ENCODE peak calls at places on chromosomes 2 and 18, in ten cellular contexts. X is kidney epithelial cell, Q is heart right ventricle, H is A549, P is Panc1, U is IMR-90, O is spleen, G is left lung, A is right lobe of liver, N is foreskin fibroblast. K is an unnamed sample.

GRCh38 chr2:191521608-191522208 is 156.2 kb upstream of the NABP1 start:
- DNase-seq in X (no peak), Q (no peak), H (peak), P (peak), U (peak), O (no peak), G (no peak), A (no peak), N (peak), K (peak)

GRCh38 chr2:96806468-96807126 is 9.5 kb upstream of the CNNM3 start:
- DNase-seq in X (no peak), Q (no peak), H (no peak), P (no peak), U (peak), O (peak), G (no peak), A (no peak), N (no peak), K (no peak)

GRCh38 chr18:73409242-73409641 is 541.5 kb upstream of the NETO1 start:
- DNase-seq in X (no peak), Q (no peak), H (no peak), P (no peak), U (peak), O (no peak), G (no peak), A (no peak), N (no peak), K (no peak)

GRCh38 chr2:63132020-63132419 is 81.4 kb downstream of the OTX1 start:
- DNase-seq in X (no peak), Q (no peak), H (no peak), P (no peak), U (no peak), O (no peak), G (no peak), A (no peak), N (no peak), K (no peak)

GRCh38 chr2:187553908-187554703 is at the start of gene TFPI:
- DNase-seq in X (no peak), Q (no peak), H (no peak), P (no peak), U (peak), O (no peak), G (peak), A (peak), N (peak), K (peak)

GRCh38 chr18:79485788-79486355 is 90.1 kb downstream of the NFATC1 start:
- DNase-seq in X (peak), Q (no peak), H (no peak), P (no peak), U (peak), O (peak), G (peak), A (no peak), N (peak), K (peak)

GRCh38 chr2:221002101-221002500 is 570.0 kb downstream of the EPHA4 start:
- DNase-seq in X (no peak), Q (no peak), H (no peak), P (no peak), U (no peak), O (no peak), G (no peak), A (no peak), N (no peak), K (no peak)

GRCh38 chr2:240816584-240817495 is 3.2 kb downstream of the KIF1A start:
- DNase-seq in X (no peak), Q (no peak), H (no peak), P (no peak), U (no peak), O (peak), G (no peak), A (no peak), N (no peak), K (no peak)

GRCh38 chr2:180980943-180981898 is 816 bp downstream of the UBE2E3 start:
- DNase-seq in X (no peak), Q (peak), H (no peak), P (no peak), U (peak), O (peak), G (no peak), A (peak), N (peak), K (peak)

GRCh38 chr2:165762723-165763122 is 31.3 kb downstream of the GALNT3 start:
- DNase-seq in X (no peak), Q (no peak), H (no peak), P (no peak), U (no peak), O (no peak), G (no peak), A (no peak), N (no peak), K (no peak)

GRCh38 chr18:25399554-25399953 is 47.6 kb upstream of the ZNF521 start:
- DNase-seq in X (no peak), Q (no peak), H (no peak), P (no peak), U (peak), O (no peak), G (no peak), A (no peak), N (no peak), K (no peak)

GRCh38 chr2:72040629-72041403 is 106.8 kb downstream of the CYP26B1 start:
- DNase-seq in X (no peak), Q (no peak), H (no peak), P (no peak), U (no peak), O (no peak), G (no peak), A (no peak), N (no peak), K (no peak)

GRCh38 chr2:54455584-54456525 is at the start of gene SPTBN1:
- DNase-seq in X (no peak), Q (peak), H (peak), P (peak), U (peak), O (peak), G (peak), A (peak), N (peak), K (peak)

GRCh38 chr2:172623249-172623965 is 67.5 kb downstream of the PDK1 start:
- DNase-seq in X (no peak), Q (no peak), H (no peak), P (no peak), U (peak), O (no peak), G (no peak), A (no peak), N (peak), K (peak)

GRCh38 chr2:168427451-168427850 is 28.6 kb upstream of the CERS6 start:
- DNase-seq in X (peak), Q (no peak), H (no peak), P (no peak), U (peak), O (no peak), G (no peak), A (no peak), N (peak), K (peak)

GRCh38 chr18:69400253-69400975 is at the start of gene DOK6:
- DNase-seq in X (peak), Q (peak), H (peak), P (no peak), U (peak), O (peak), G (peak), A (peak), N (peak), K (peak)

GRCh38 chr2:18501156-18501555 is 59.3 kb downstream of the RDH14 start:
- DNase-seq in X (no peak), Q (no peak), H (no peak), P (no peak), U (no peak), O (no peak), G (no peak), A (no peak), N (no peak), K (no peak)

GRCh38 chr2:26164641-26165211 is 8.2 kb upstream of the GAREM2 start:
- DNase-seq in X (no peak), Q (no peak), H (no peak), P (no peak), U (no peak), O (peak), G (no peak), A (no peak), N (no peak), K (no peak)

GRCh38 chr18:62555135-62555534 is 32.3 kb downstream of the ZCCHC2 start:
- DNase-seq in X (no peak), Q (no peak), H (peak), P (peak), U (peak), O (no peak), G (no peak), A (no peak), N (peak), K (no peak)

GRCh38 chr2:11121099-11121822 is 34.0 kb upstream of the SLC66A3 start:
- DNase-seq in X (no peak), Q (no peak), H (no peak), P (no peak), U (peak), O (no peak), G (no peak), A (no peak), N (no peak), K (no peak)

GRCh38 chr2:217864960-217865359 is 137.8 kb downstream of the TNS1 start:
- DNase-seq in X (peak), Q (no peak), H (no peak), P (no peak), U (no peak), O (no peak), G (no peak), A (no peak), N (no peak), K (no peak)

GRCh38 chr2:182763311-182763912 is 47.4 kb downstream of the DNAJC10 start:
- DNase-seq in X (no peak), Q (no peak), H (peak), P (no peak), U (peak), O (no peak), G (no peak), A (no peak), N (peak), K (peak)

GRCh38 chr2:30233142-30233961 is 2.0 kb downstream of the LBH start:
- DNase-seq in X (no peak), Q (no peak), H (peak), P (no peak), U (no peak), O (peak), G (no peak), A (no peak), N (no peak), K (no peak)

GRCh38 chr2:112001136-112001764 is 53.8 kb upstream of the TMEM87B start:
- DNase-seq in X (no peak), Q (no peak), H (no peak), P (no peak), U (no peak), O (no peak), G (no peak), A (no peak), N (no peak), K (peak)

GRCh38 chr2:19667085-19667484 is 234.7 kb downstream of the TTC32 start:
- DNase-seq in X (no peak), Q (no peak), H (peak), P (no peak), U (peak), O (no peak), G (no peak), A (no peak), N (no peak), K (peak)

GRCh38 chr2:239361311-239361642 is 39.5 kb downstream of the HDAC4 start:
- DNase-seq in X (no peak), Q (no peak), H (no peak), P (no peak), U (peak), O (no peak), G (no peak), A (no peak), N (peak), K (peak)

GRCh38 chr2:71631411-71631931 is 178.1 kb downstream of the DYSF start:
- DNase-seq in X (no peak), Q (no peak), H (no peak), P (no peak), U (no peak), O (no peak), G (no peak), A (no peak), N (no peak), K (no peak)

GRCh38 chr2:226583715-226584114 is 215.9 kb downstream of the IRS1 start:
- DNase-seq in X (peak), Q (no peak), H (peak), P (peak), U (peak), O (no peak), G (no peak), A (no peak), N (peak), K (no peak)

GRCh38 chr2:197028230-197028629 is 101.7 kb upstream of the PGAP1 start:
- DNase-seq in X (peak), Q (no peak), H (peak), P (peak), U (peak), O (no peak), G (no peak), A (no peak), N (peak), K (no peak)

GRCh38 chr2:322326-322725 is 34.4 kb upstream of the ALKAL2 start:
- DNase-seq in X (no peak), Q (no peak), H (no peak), P (no peak), U (no peak), O (no peak), G (no peak), A (no peak), N (no peak), K (no peak)

GRCh38 chr2:231987088-231987788 is 25.7 kb downstream of the DIS3L2 start:
- DNase-seq in X (no peak), Q (no peak), H (no peak), P (no peak), U (no peak), O (no peak), G (no peak), A (no peak), N (no peak), K (peak)

GRCh38 chr2:73250872-73251846 is 17.1 kb downstream of the CCT7 start:
- DNase-seq in X (no peak), Q (no peak), H (no peak), P (no peak), U (no peak), O (no peak), G (no peak), A (no peak), N (no peak), K (no peak)

GRCh38 chr2:172280820-172281454 is 146.4 kb upstream of the ITGA6 start:
- DNase-seq in X (no peak), Q (no peak), H (no peak), P (no peak), U (no peak), O (no peak), G (peak), A (no peak), N (no peak), K (no peak)

GRCh38 chr2:71481111-71481510 is 27.8 kb downstream of the DYSF start:
- DNase-seq in X (no peak), Q (no peak), H (no peak), P (no peak), U (no peak), O (peak), G (no peak), A (no peak), N (no peak), K (no peak)

GRCh38 chr2:238087211-238087610 is 12.9 kb upstream of the ESPNL start:
- DNase-seq in X (no peak), Q (no peak), H (no peak), P (no peak), U (no peak), O (no peak), G (no peak), A (no peak), N (no peak), K (no peak)
- TF ChIP-seq CTCF in X (no peak), Q (no peak), H (no peak), P (no peak), U (no peak), O (no peak), G (no peak), A (no peak), N (no peak), K (no peak)

GRCh38 chr2:143162997-143163396 is 33.8 kb downstream of the ARHGAP15 start:
- DNase-seq in X (no peak), Q (no peak), H (no peak), P (no peak), U (no peak), O (no peak), G (no peak), A (no peak), N (no peak), K (no peak)
- H3K4me3 ChIP-seq in X (no peak), Q (no peak), H (no peak), P (no peak), U (no peak), O (no peak), G (no peak), A (no peak), N (no peak), K (no peak)

GRCh38 chr2:15833731-15834130 is 106.6 kb upstream of the MYCN start:
- DNase-seq in X (no peak), Q (no peak), H (no peak), P (no peak), U (no peak), O (no peak), G (no peak), A (no peak), N (no peak), K (no peak)

GRCh38 chr2:15834381-15835031 is 105.8 kb upstream of the MYCN start:
- DNase-seq in X (no peak), Q (no peak), H (no peak), P (no peak), U (no peak), O (no peak), G (no peak), A (no peak), N (no peak), K (no peak)

GRCh38 chr2:15832310-15832709 is 108.0 kb upstream of the MYCN start:
- DNase-seq in X (no peak), Q (no peak), H (no peak), P (no peak), U (no peak), O (peak), G (no peak), A (no peak), N (no peak), K (no peak)

GRCh38 chr2:15831150-15831549 is 109.2 kb upstream of the MYCN start:
- DNase-seq in X (no peak), Q (no peak), H (no peak), P (no peak), U (no peak), O (peak), G (no peak), A (no peak), N (no peak), K (no peak)

GRCh38 chr2:15832849-15833680 is 107.3 kb upstream of the MYCN start:
- DNase-seq in X (no peak), Q (no peak), H (no peak), P (no peak), U (no peak), O (no peak), G (no peak), A (no peak), N (no peak), K (no peak)
- TF ChIP-seq CTCF in X (no peak), Q (no peak), H (no peak), P (no peak), U (no peak), O (no peak), G (no peak), A (no peak), N (no peak), K (no peak)

GRCh38 chr2:46562451-46562841 is 83.1 kb downstream of the TMEM247 start:
- DNase-seq in X (no peak), Q (no peak), H (no peak), P (no peak), U (no peak), O (no peak), G (no peak), A (no peak), N (no peak), K (no peak)
- H3K4me3 ChIP-seq in X (no peak), Q (no peak), H (no peak), P (no peak), U (no peak), O (no peak), G (no peak), A (no peak), N (no peak), K (no peak)

GRCh38 chr18:60075477-60075876 is 175.7 kb downstream of the PMAIP1 start:
- DNase-seq in X (no peak), Q (no peak), H (no peak), P (no peak), U (no peak), O (no peak), G (no peak), A (no peak), N (no peak), K (no peak)
- TF ChIP-seq CTCF in X (no peak), Q (no peak), H (no peak), P (no peak), U (no peak), O (no peak), G (no peak), A (no peak), N (no peak), K (no peak)

GRCh38 chr2:9030882-9031645 is 27.6 kb upstream of the MBOAT2 start:
- DNase-seq in X (no peak), Q (no peak), H (no peak), P (no peak), U (peak), O (no peak), G (no peak), A (no peak), N (no peak), K (no peak)

GRCh38 chr2:9030190-9030589 is 26.7 kb upstream of the MBOAT2 start:
- DNase-seq in X (no peak), Q (no peak), H (no peak), P (no peak), U (no peak), O (no peak), G (no peak), A (no peak), N (no peak), K (no peak)

GRCh38 chr2:9025746-9026145 is 22.3 kb upstream of the MBOAT2 start:
- DNase-seq in X (no peak), Q (no peak), H (no peak), P (no peak), U (no peak), O (no peak), G (no peak), A (no peak), N (no peak), K (no peak)

GRCh38 chr2:9029721-9030120 is 26.2 kb upstream of the MBOAT2 start:
- DNase-seq in X (no peak), Q (no peak), H (no peak), P (no peak), U (no peak), O (no peak), G (no peak), A (no peak), N (no peak), K (no peak)

DNA sequence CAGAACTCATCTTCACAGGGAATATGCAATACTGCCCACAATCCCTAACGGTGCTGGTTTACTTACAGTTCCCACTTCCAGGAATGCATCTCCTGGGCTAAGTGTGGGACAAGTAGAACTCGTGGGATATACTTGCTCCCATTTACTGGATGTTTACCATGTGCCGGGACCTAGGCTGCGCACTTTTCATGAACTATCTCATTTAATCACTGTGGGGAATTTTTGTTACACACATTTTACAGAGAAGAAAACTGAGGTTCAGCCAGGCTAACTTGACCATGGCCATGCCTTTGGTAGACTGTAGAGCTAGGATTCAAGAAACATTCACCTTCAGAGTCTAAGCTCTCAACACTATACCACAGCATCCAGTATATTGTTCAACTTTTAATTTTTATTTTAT is 24.4 kb upstream of the MBOAT2 start:
- DNase-seq in X (no peak), Q (no peak), H (no peak), P (no peak), U (no peak), O (no peak), G (no peak), A (no peak), N (no peak), K (no peak)
- H3K4me3 ChIP-seq in X (no peak), Q (no peak), H (no peak), P (no peak), U (no peak), O (no peak), G (no peak), A (no peak), N (no peak), K (no peak)

GRCh38 chr18:76480913-76481312 is 14.1 kb downstream of the ZNF516 start:
- DNase-seq in X (no peak), Q (no peak), H (peak), P (no peak), U (no peak), O (no peak), G (no peak), A (no peak), N (no peak), K (no peak)
- TF ChIP-seq CTCF in X (peak), Q (no peak), H (no peak), P (peak), U (no peak), O (no peak), G (no peak), A (no peak), N (no peak), K (peak)

DNA sequence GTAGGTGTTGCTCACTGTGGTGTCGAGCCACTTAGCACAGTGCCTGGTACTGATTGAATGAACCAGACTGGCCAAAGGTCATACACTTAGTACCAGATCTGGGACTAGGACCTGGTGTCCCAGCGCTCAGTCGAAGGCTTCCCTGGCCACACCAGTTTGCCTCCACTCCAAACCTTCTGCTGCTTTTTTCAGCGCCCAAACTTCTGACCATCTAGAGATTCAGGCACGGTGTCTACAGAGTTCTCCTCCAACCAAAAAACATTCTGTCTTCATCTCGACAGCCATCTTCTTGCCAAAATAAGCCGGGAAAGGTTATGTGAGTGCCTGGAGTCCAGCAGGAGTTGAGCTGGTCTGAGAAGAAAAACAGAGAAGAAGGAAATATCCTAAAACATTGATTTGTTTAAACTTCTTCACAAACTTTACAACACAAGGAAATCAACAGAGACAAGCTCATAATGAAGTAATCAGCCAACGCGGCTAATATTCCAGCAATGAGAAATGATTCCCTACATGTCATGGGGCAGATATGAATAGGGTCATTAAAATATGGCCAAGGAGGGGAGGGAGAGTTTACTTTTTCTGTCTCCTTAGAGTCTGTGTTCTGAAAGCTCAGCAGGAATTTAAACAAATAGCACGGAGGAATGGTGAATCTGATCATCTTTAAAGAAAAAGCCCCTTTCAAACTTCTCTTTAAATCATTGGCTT is 2.3 kb upstream of the GLI2 start:
- DNase-seq in X (no peak), Q (no peak), H (no peak), P (no peak), U (peak), O (peak), G (no peak), A (no peak), N (no peak), K (no peak)
- H3K4me3 ChIP-seq in X (no peak), Q (no peak), H (no peak), P (no peak), U (no peak), O (no peak), G (no peak), A (no peak), N (no peak), K (no peak)

K was measured in cardiac muscle cell.